ENCODE peak calls at places on chromosomes 3 and 15, in nine cellular contexts. B is brain microvascular endothelial cell, M is A549, L is ovary, S is heart left ventricle, H is mucosa of descending colon, F is astrocyte of the spinal cord, O is progenitor cell of endocrine pancreas, Z is GM20000. V is an unnamed sample.

GRCh38 chr3:129312021-129312639 is 33.5 kb downstream of the HMCES start:
- DNase-seq in L (no peak), B (no peak), O (no peak), S (no peak), Z (no peak), F (peak; percentile 11), H (no peak), M (no peak), V (peak; percentile 26)

GRCh38 chr3:186901135-186901734 is 29.1 kb upstream of the ST6GAL1 start:
- DNase-seq in F (peak; percentile 46), O (no peak), M (peak; percentile 4), H (no peak), L (no peak), B (no peak), Z (no peak), S (no peak), V (no peak)

GRCh38 chr3:71813073-71813472 is 28.1 kb upstream of the PROK2 start:
- DNase-seq in Z (no peak), S (no peak), H (no peak), L (no peak), F (no peak), B (no peak), M (no peak), O (no peak), V (no peak)

GRCh38 chr3:18809640-18810305 is 338.5 kb upstream of the KCNH8 start:
- DNase-seq in L (no peak), M (no peak), F (no peak), Z (no peak), S (no peak), H (no peak), B (no peak), O (no peak), V (no peak)

GRCh38 chr15:67145710-67146109 is 80.3 kb downstream of the SMAD3 start:
- DNase-seq in B (no peak), F (no peak), Z (no peak), H (no peak), M (no peak), O (no peak), S (no peak), L (no peak), V (no peak)

GRCh38 chr15:100879046-100879445 is 585 bp upstream of the ALDH1A3 start:
- DNase-seq in S (no peak), F (no peak), H (peak; percentile 35), Z (peak; percentile 59), B (no peak), M (peak; percentile 19), L (no peak), O (no peak), V (no peak)

GRCh38 chr15:69038508-69038907 is 24.0 kb downstream of the NOX5 start:
- DNase-seq in B (no peak), O (no peak), M (no peak), H (no peak), L (no peak), Z (no peak), F (no peak), S (no peak), V (no peak)

GRCh38 chr15:77856718-77857346 is 220.7 kb downstream of the TBC1D2B start:
- DNase-seq in Z (no peak), B (no peak), F (no peak), O (no peak), M (no peak), H (no peak), L (no peak), S (no peak), V (no peak)

GRCh38 chr3:133578548-133579191 is 5.2 kb downstream of the CDV3 start:
- DNase-seq in Z (no peak), B (no peak), M (peak; percentile 75), L (no peak), H (no peak), O (no peak), F (peak; percentile 56), S (no peak), V (no peak)

GRCh38 chr3:161264771-161265343 is 43.7 kb downstream of the NMD3 start:
- DNase-seq in O (no peak), S (no peak), M (no peak), L (no peak), F (no peak), H (no peak), Z (no peak), B (no peak), V (no peak)

GRCh38 chr3:117893638-117894037 is 1141.0 kb downstream of the IGSF11 start:
- DNase-seq in Z (no peak), O (no peak), F (no peak), S (no peak), L (no peak), H (no peak), B (no peak), M (no peak), V (no peak)

GRCh38 chr3:81998139-81998755 is 236.8 kb upstream of the GBE1 start:
- DNase-seq in O (no peak), M (no peak), L (no peak), S (no peak), H (no peak), B (peak; percentile 55), Z (no peak), F (peak; percentile 35), V (no peak)

GRCh38 chr15:29131336-29132109 is 138.1 kb downstream of the NSMCE3 start:
- DNase-seq in B (no peak), L (no peak), O (no peak), H (peak; percentile 3), F (no peak), Z (no peak), S (no peak), M (no peak), V (no peak)

GRCh38 chr3:13866406-13866965 is 13.4 kb downstream of the WNT7A start:
- DNase-seq in B (no peak), O (no peak), H (no peak), S (no peak), M (no peak), L (no peak), Z (no peak), F (peak; percentile 5), V (no peak)

GRCh38 chr3:146414010-146414409 is 55.4 kb downstream of the PLSCR2 start:
- DNase-seq in Z (no peak), S (no peak), H (no peak), F (no peak), L (no peak), B (no peak), M (no peak), O (no peak), V (no peak)

GRCh38 chr15:96321422-96322391 is 8.8 kb upstream of the NR2F2 start:
- DNase-seq in H (no peak), Z (peak; percentile 28), F (peak; percentile 48), S (peak; percentile 34), M (no peak), O (no peak), B (peak; percentile 22), L (peak; percentile 73), V (no peak)

GRCh38 chr3:132253262-132253878 is 63.8 kb upstream of the ACP3 start:
- DNase-seq in L (no peak), O (no peak), F (peak; percentile 78), Z (peak; percentile 51), H (no peak), B (peak; percentile 51), S (no peak), M (peak; percentile 70), V (peak; percentile 16)
- TF ChIP-seq CTCF in L (peak; percentile 61), O (peak; percentile 79), F (peak; percentile 89), Z (peak; percentile 34), H (peak; percentile 41), B (peak; percentile 79), S (peak; percentile 55), M (peak; percentile 71), V (peak; percentile 73)

GRCh38 chr3:138944842-138945645 is 1.9 kb downstream of the FOXL2 start:
- DNase-seq in Z (no peak), F (no peak), H (no peak), S (no peak), B (no peak), M (no peak), L (no peak), O (peak; percentile 27), V (peak; percentile 18)

GRCh38 chr3:138946554-138947302 is at the start of the genes FOXL2 and FOXL2NB:
- DNase-seq in O (peak; percentile 22), S (no peak), B (no peak), Z (no peak), F (peak; percentile 81), L (peak; percentile 96), M (peak; percentile 67), H (no peak), V (no peak)

GRCh38 chr3:138944136-138944658 is 2.7 kb downstream of the FOXL2 start:
- DNase-seq in F (peak; percentile 39), M (no peak), B (no peak), H (no peak), O (no peak), L (no peak), S (no peak), Z (no peak), V (no peak)

GRCh38 chr3:138947303-138948121 is 495 bp downstream of the FOXL2NB start:
- DNase-seq in S (no peak), F (no peak), Z (no peak), H (no peak), B (no peak), O (no peak), M (no peak), L (no peak), V (no peak)

GRCh38 chr3:138945646-138946553 is 1.0 kb downstream of the FOXL2 start:
- DNase-seq in F (peak; percentile 26), S (no peak), B (no peak), Z (no peak), O (no peak), M (peak; percentile 75), L (peak; percentile 41), H (peak; percentile 61), V (peak; percentile 41)
- TF ChIP-seq CTCF in F (peak; percentile 38), S (no peak), B (peak; percentile 48), Z (no peak), O (peak; percentile 40), M (peak; percentile 39), L (no peak), H (no peak), V (no peak)

DNA sequence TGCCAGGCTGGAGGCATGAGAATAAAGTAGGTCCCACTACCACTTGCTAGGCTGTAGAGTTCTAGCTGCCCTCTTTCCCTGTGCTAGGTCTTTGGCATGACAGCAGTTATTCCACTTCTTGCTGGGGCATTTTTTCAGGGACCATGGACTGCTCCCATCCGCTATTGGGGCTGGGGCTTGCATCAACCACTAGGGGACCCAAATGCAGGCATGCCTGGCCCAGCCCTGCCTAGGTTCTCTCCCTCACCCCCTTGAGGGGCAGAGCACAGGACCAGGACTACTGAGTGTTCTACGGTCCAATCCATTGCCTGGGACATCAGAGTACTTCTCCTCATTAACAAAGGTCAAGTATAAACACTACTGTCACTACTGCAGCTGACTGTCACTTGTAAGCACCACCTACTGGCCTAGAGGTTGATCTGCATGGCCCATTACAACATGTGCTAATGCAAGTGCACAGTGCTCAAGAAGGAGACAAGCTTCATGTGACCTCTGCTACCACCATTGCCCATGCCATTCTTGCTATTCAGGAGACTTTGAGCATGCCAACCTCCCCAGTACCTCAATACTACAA is 270.5 kb downstream of the MBNL1 start:
- DNase-seq in H (no peak), B (no peak), M (peak; percentile 36), Z (no peak), O (no peak), F (no peak), S (no peak), L (no peak), V (no peak)
- TF ChIP-seq CTCF in H (no peak), B (peak; percentile 6), M (no peak), Z (no peak), O (no peak), F (no peak), S (no peak), L (no peak), V (peak; percentile 10)

GRCh38 chr3:116453676-116454346 is 8.5 kb upstream of the LSAMP start:
- DNase-seq in H (no peak), O (no peak), S (no peak), Z (no peak), M (no peak), F (peak; percentile 33), L (no peak), B (no peak), V (no peak)
- TF ChIP-seq CTCF in H (no peak), O (peak; percentile 43), S (no peak), Z (no peak), M (no peak), F (peak; percentile 43), L (no peak), B (peak; percentile 21), V (no peak)

V was measured in transverse colon.